ENCODE peak calls at places on chromosomes 3 and 15, in six cellular contexts. One of them, this sample, is unnamed.

GRCh38 chr3:10443791-10444429 is 61.5 kb downstream of the ATP2B2 start:
- DNase-seq in SK-N-SH: no peak
- DNase-seq in GM23338: no peak
- DNase-seq in neural progenitor cell: no peak
- DNase-seq in MM.1S: no peak
- DNase-seq in PC-3: no peak
- DNase-seq in this sample: no peak

GRCh38 chr3:70000028-70000410 is 486 bp downstream of the SAMMSON start:
- DNase-seq in neural progenitor cell: no peak
- DNase-seq in GM23338: peak; percentile 3
- DNase-seq in SK-N-SH: no peak
- DNase-seq in PC-3: no peak
- DNase-seq in MM.1S: no peak
- DNase-seq in this sample: no peak

GRCh38 chr3:107897471-107898180 is 193.2 kb downstream of the CD47 start:
- DNase-seq in GM23338: no peak
- DNase-seq in SK-N-SH: no peak
- DNase-seq in neural progenitor cell: no peak
- DNase-seq in MM.1S: no peak
- DNase-seq in PC-3: no peak
- DNase-seq in this sample: peak; percentile 43

GRCh38 chr3:102573483-102574028 is 138.7 kb downstream of the ZPLD1 start:
- DNase-seq in MM.1S: no peak
- DNase-seq in neural progenitor cell: no peak
- DNase-seq in GM23338: no peak
- DNase-seq in PC-3: no peak
- DNase-seq in SK-N-SH: no peak
- DNase-seq in this sample: no peak

GRCh38 chr3:78977073-78977472 is 790.7 kb downstream of the ROBO1 start:
- DNase-seq in SK-N-SH: no peak
- DNase-seq in MM.1S: no peak
- DNase-seq in neural progenitor cell: no peak
- DNase-seq in GM23338: no peak
- DNase-seq in PC-3: no peak
- DNase-seq in this sample: peak; percentile 34

GRCh38 chr15:79076661-79077060 is 13.9 kb downstream of the RASGRF1 start:
- DNase-seq in neural progenitor cell: no peak
- DNase-seq in SK-N-SH: no peak
- DNase-seq in PC-3: no peak
- DNase-seq in MM.1S: no peak
- DNase-seq in GM23338: no peak
- DNase-seq in this sample: no peak

GRCh38 chr3:43766672-43767465 is 76.1 kb downstream of the ABHD5 start:
- DNase-seq in MM.1S: no peak
- DNase-seq in GM23338: no peak
- DNase-seq in SK-N-SH: no peak
- DNase-seq in PC-3: peak; percentile 90
- DNase-seq in neural progenitor cell: no peak
- DNase-seq in this sample: peak; percentile 90

GRCh38 chr15:57138260-57138895 is 219.9 kb downstream of the TCF12 start:
- DNase-seq in MM.1S: no peak
- DNase-seq in SK-N-SH: peak; percentile 56
- DNase-seq in GM23338: peak; percentile 92
- DNase-seq in neural progenitor cell: peak; percentile 82
- DNase-seq in PC-3: peak; percentile 66
- DNase-seq in this sample: peak; percentile 67

GRCh38 chr3:73213906-73214305 is 152.4 kb downstream of the EBLN2 start:
- DNase-seq in MM.1S: no peak
- DNase-seq in neural progenitor cell: no peak
- DNase-seq in SK-N-SH: no peak
- DNase-seq in GM23338: no peak
- DNase-seq in PC-3: no peak
- DNase-seq in this sample: peak; percentile 88

GRCh38 chr3:184234224-184234623 is 4.8 kb downstream of the VWA5B2 start:
- DNase-seq in SK-N-SH: peak; percentile 91
- DNase-seq in PC-3: peak; percentile 95
- DNase-seq in MM.1S: no peak
- DNase-seq in neural progenitor cell: no peak
- DNase-seq in GM23338: peak; percentile 48
- DNase-seq in this sample: peak; percentile 88

GRCh38 chr3:111081008-111081545 is 9.5 kb downstream of the NECTIN3 start:
- DNase-seq in neural progenitor cell: no peak
- DNase-seq in GM23338: no peak
- DNase-seq in MM.1S: no peak
- DNase-seq in PC-3: no peak
- DNase-seq in SK-N-SH: no peak
- DNase-seq in this sample: peak; percentile 66

GRCh38 chr3:4989649-4989966 is 10.4 kb downstream of the BHLHE40 start:
- DNase-seq in neural progenitor cell: no peak
- DNase-seq in MM.1S: no peak
- DNase-seq in GM23338: no peak
- DNase-seq in SK-N-SH: no peak
- DNase-seq in PC-3: no peak
- DNase-seq in this sample: no peak

GRCh38 chr15:74420193-74420905 is 13.4 kb downstream of the SEMA7A start:
- DNase-seq in SK-N-SH: no peak
- DNase-seq in GM23338: no peak
- DNase-seq in PC-3: peak; percentile 67
- DNase-seq in MM.1S: peak; percentile 33
- DNase-seq in neural progenitor cell: no peak
- DNase-seq in this sample: peak; percentile 45

GRCh38 chr3:45943207-45943846 is at the start of gene CXCR6:
- DNase-seq in MM.1S: no peak
- DNase-seq in neural progenitor cell: no peak
- DNase-seq in SK-N-SH: no peak
- DNase-seq in PC-3: peak; percentile 36
- DNase-seq in GM23338: no peak
- DNase-seq in this sample: peak; percentile 34

GRCh38 chr3:159832024-159832423 is 156.6 kb upstream of the IL12A start:
- DNase-seq in SK-N-SH: no peak
- DNase-seq in PC-3: no peak
- DNase-seq in neural progenitor cell: no peak
- DNase-seq in GM23338: no peak
- DNase-seq in MM.1S: no peak
- DNase-seq in this sample: no peak

GRCh38 chr3:35829499-35829898 is 190.2 kb downstream of the ARPP21 start:
- DNase-seq in GM23338: no peak
- DNase-seq in MM.1S: no peak
- DNase-seq in PC-3: peak; percentile 37
- DNase-seq in neural progenitor cell: no peak
- DNase-seq in SK-N-SH: peak; percentile 7
- DNase-seq in this sample: no peak

GRCh38 chr3:121834079-121834730 is 655 bp downstream of the IQCB1 start:
- DNase-seq in PC-3: peak; percentile 33
- DNase-seq in MM.1S: peak; percentile 12
- DNase-seq in GM23338: peak; percentile 36
- DNase-seq in neural progenitor cell: peak; percentile 38
- DNase-seq in SK-N-SH: no peak
- DNase-seq in this sample: peak; percentile 54

GRCh38 chr3:72782521-72782920 is 65.7 kb downstream of the SHQ1 start:
- DNase-seq in PC-3: no peak
- DNase-seq in SK-N-SH: no peak
- DNase-seq in neural progenitor cell: no peak
- DNase-seq in GM23338: no peak
- DNase-seq in MM.1S: no peak
- DNase-seq in this sample: no peak

GRCh38 chr15:47331796-47332480 is 385.4 kb upstream of the SEMA6D start:
- DNase-seq in GM23338: no peak
- DNase-seq in SK-N-SH: no peak
- DNase-seq in neural progenitor cell: no peak
- DNase-seq in PC-3: peak; percentile 48
- DNase-seq in MM.1S: no peak
- DNase-seq in this sample: peak; percentile 22

GRCh38 chr3:16067837-16068471 is 106.5 kb upstream of the GALNT15 start:
- DNase-seq in GM23338: no peak
- DNase-seq in MM.1S: no peak
- DNase-seq in neural progenitor cell: no peak
- DNase-seq in PC-3: peak; percentile 93
- DNase-seq in SK-N-SH: peak; percentile 60
- DNase-seq in this sample: peak; percentile 66

GRCh38 chr3:141441381-141442365 is 45.2 kb upstream of the RASA2 start:
- DNase-seq in GM23338: peak; percentile 82
- DNase-seq in SK-N-SH: peak; percentile 69
- DNase-seq in neural progenitor cell: peak; percentile 70
- DNase-seq in PC-3: peak; percentile 77
- DNase-seq in MM.1S: peak; percentile 64
- DNase-seq in this sample: peak; percentile 87

GRCh38 chr3:125316949-125317348 is 58.2 kb downstream of the ZNF148 start:
- DNase-seq in PC-3: no peak
- DNase-seq in MM.1S: no peak
- DNase-seq in neural progenitor cell: no peak
- DNase-seq in GM23338: no peak
- DNase-seq in SK-N-SH: no peak
- DNase-seq in this sample: no peak

GRCh38 chr15:78047631-78048409 is 29.7 kb downstream of the TBC1D2B start:
- DNase-seq in GM23338: no peak
- DNase-seq in PC-3: no peak
- DNase-seq in MM.1S: no peak
- DNase-seq in neural progenitor cell: no peak
- DNase-seq in SK-N-SH: no peak
- DNase-seq in this sample: peak; percentile 82

GRCh38 chr3:133967992-133968892 is 61.5 kb downstream of the SLCO2A1 start:
- DNase-seq in MM.1S: no peak
- DNase-seq in GM23338: no peak
- DNase-seq in neural progenitor cell: no peak
- DNase-seq in PC-3: no peak
- DNase-seq in SK-N-SH: no peak
- DNase-seq in this sample: no peak

GRCh38 chr3:170228093-170228766 is 6.0 kb downstream of the PRKCI start:
- DNase-seq in neural progenitor cell: no peak
- DNase-seq in PC-3: peak; percentile 41
- DNase-seq in MM.1S: no peak
- DNase-seq in SK-N-SH: no peak
- DNase-seq in GM23338: no peak
- DNase-seq in this sample: peak; percentile 44

GRCh38 chr3:170232266-170232665 is 10.0 kb downstream of the PRKCI start:
- DNase-seq in SK-N-SH: no peak
- DNase-seq in MM.1S: no peak
- DNase-seq in PC-3: no peak
- DNase-seq in GM23338: no peak
- DNase-seq in neural progenitor cell: no peak
- DNase-seq in this sample: no peak

DNA sequence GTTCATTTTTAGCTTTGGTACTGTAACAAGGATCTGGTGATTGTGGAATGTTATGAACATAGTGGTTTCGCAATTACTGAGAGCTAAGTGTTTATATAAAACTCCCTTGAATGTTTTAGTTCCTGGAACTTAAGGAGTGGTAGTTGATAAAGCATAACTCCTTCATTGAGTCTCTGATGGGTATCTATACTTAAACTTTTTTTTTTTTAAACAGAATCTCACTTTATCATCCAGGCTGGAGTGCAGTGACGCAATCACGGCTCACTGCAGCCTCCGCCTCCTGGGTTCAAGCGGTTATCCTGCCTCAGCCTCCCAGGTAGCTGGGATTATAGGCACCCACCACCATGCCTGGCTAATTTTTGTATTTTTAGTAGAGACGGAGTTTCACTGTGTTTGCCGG is 11.3 kb downstream of the PRKCI start:
- DNase-seq in SK-N-SH: no peak
- DNase-seq in MM.1S: no peak
- DNase-seq in neural progenitor cell: no peak
- DNase-seq in PC-3: peak; percentile 27
- DNase-seq in GM23338: no peak
- DNase-seq in this sample: peak; percentile 78
- H3K79me2 ChIP-seq in SK-N-SH: peaks cover 67% of the 10 kb centered on the region
- H3K79me2 ChIP-seq in MM.1S: peaks cover 41% of the 10 kb centered on the region
- H3K79me2 ChIP-seq in neural progenitor cell: peaks cover 68% of the 10 kb centered on the region
- H3K79me2 ChIP-seq in PC-3: peaks cover 56% of the 10 kb centered on the region
- H3K79me2 ChIP-seq in GM23338: peaks cover 77% of the 10 kb centered on the region
- H3K79me2 ChIP-seq in this sample: peaks cover 97% of the 10 kb centered on the region

DNA sequence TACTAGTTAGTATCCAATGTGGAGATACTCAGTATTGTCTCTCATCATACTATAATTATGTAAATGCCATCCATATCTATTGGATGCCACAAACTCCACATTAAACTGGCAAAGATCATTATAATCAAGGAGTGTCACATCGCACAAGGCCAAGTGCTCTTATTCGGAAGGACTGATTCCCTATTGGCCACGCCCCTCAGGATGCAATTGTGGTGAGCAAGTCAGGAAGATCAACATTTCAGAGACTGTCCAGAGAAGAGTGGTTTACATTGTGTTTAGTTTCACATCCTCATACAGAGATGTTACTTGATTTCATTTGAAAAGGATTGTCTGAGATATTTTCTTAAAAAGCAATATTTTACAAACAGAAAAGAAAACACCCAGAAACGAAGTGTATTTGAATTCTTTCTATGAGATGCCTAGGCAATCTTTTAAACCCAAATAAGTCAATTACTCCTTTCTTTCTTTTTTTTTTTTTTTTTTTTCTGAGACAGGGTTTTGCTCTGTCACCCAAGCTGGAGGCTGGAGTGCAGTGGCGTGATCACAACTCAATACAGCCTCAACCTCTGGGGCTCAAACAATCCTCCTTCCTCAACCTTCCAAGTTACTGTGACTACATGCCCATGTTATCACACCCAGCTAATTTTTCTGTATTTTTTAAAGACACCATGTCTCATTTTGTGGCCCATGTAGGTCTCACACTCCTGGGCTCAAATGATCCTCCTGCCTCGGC is 369.1 kb downstream of the RBMS3 start:
- DNase-seq in GM23338: no peak
- DNase-seq in MM.1S: peak; percentile 54
- DNase-seq in PC-3: peak; percentile 59
- DNase-seq in neural progenitor cell: no peak
- DNase-seq in SK-N-SH: no peak
- DNase-seq in this sample: peak; percentile 11
- TF ChIP-seq EZH2phosphoT487 in GM23338: no peak
- TF ChIP-seq EZH2phosphoT487 in MM.1S: no peak
- TF ChIP-seq EZH2phosphoT487 in PC-3: no peak
- TF ChIP-seq EZH2phosphoT487 in neural progenitor cell: no peak
- TF ChIP-seq EZH2phosphoT487 in SK-N-SH: no peak
- TF ChIP-seq EZH2phosphoT487 in this sample: no peak

DNA sequence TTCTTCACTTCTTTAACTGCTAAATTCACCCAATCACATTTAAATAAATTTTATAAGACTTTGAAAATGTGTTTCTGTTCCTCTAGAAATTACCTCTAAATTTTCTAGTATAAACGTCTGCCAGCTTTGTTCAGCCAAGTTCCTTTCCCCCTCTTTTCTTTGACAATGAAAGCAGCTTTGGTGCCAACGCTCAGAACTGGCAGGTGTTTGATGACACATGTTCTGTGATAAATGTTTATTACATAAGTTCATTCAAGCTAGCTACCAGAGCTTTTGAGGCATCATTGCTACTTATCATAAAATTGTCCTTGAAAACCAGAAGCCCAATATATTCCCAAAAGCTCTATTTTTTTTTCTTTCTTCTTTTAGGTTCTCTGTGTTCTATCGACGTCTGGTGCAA is 187.3 kb upstream of the LPP start:
- DNase-seq in neural progenitor cell: no peak
- DNase-seq in MM.1S: no peak
- DNase-seq in PC-3: no peak
- DNase-seq in SK-N-SH: no peak
- DNase-seq in GM23338: no peak
- DNase-seq in this sample: no peak
- H3F3A ChIP-seq in neural progenitor cell: no peaks in the 10 kb centered on the region
- H3F3A ChIP-seq in MM.1S: no peaks in the 10 kb centered on the region
- H3F3A ChIP-seq in PC-3: no peaks in the 10 kb centered on the region
- H3F3A ChIP-seq in SK-N-SH: no peaks in the 10 kb centered on the region
- H3F3A ChIP-seq in GM23338: no peaks in the 10 kb centered on the region
- H3F3A ChIP-seq in this sample: peaks cover 23% of the 10 kb centered on the region

GRCh38 chr3:28244471-28244870 is 3.1 kb downstream of the CMC1 start:
- DNase-seq in PC-3: no peak
- DNase-seq in MM.1S: no peak
- DNase-seq in GM23338: no peak
- DNase-seq in SK-N-SH: no peak
- DNase-seq in neural progenitor cell: no peak
- DNase-seq in this sample: no peak
- H3K79me2 ChIP-seq in PC-3: peaks cover 80% of the 10 kb centered on the region
- H3K79me2 ChIP-seq in MM.1S: peaks cover 47% of the 10 kb centered on the region
- H3K79me2 ChIP-seq in GM23338: peaks cover 68% of the 10 kb centered on the region
- H3K79me2 ChIP-seq in SK-N-SH: peaks cover 75% of the 10 kb centered on the region
- H3K79me2 ChIP-seq in neural progenitor cell: peaks cover 77% of the 10 kb centered on the region
- H3K79me2 ChIP-seq in this sample: peaks cover 81% of the 10 kb centered on the region